ENCODE peak calls at places on chromosomes 12 and 14, in four cellular contexts. Z, J, T and R are unnamed samples.

GRCh38 chr12:106022568-106023012 is 116.2 kb downstream of the NUAK1 start:
- DNase-seq in Z (peak; percentile 25), J (no peak), T (no peak), R (no peak)

GRCh38 chr14:96961895-96962294 is 164.7 kb downstream of the VRK1 start:
- DNase-seq in T (no peak), J (no peak), Z (no peak), R (no peak)

GRCh38 chr12:30437044-30437443 is 258.6 kb downstream of the IPO8 start:
- DNase-seq in T (no peak), Z (no peak), J (no peak), R (no peak)

GRCh38 chr12:30047499-30048262 is 263.9 kb upstream of the TMTC1 start:
- DNase-seq in J (no peak), Z (no peak), T (no peak), R (no peak)

GRCh38 chr12:7241404-7242005 is 52.0 kb downstream of the PEX5 start:
- DNase-seq in T (peak; percentile 78), Z (no peak), J (no peak), R (no peak)

GRCh38 chr12:92538970-92539749 is 163.6 kb upstream of the PLEKHG7 start:
- DNase-seq in T (peak; percentile 55), J (no peak), Z (no peak), R (peak; percentile 93)

GRCh38 chr12:48854488-48854887 is 2.5 kb upstream of the DDX23 start:
- DNase-seq in T (no peak), Z (no peak), J (no peak), R (no peak)

GRCh38 chr12:114835031-114835430 is 151.1 kb upstream of the TBX3 start:
- DNase-seq in J (no peak), Z (no peak), T (no peak), R (no peak)

GRCh38 chr12:53482626-53483165 is 16.6 kb downstream of the MAP3K12 start:
- DNase-seq in J (no peak), T (no peak), Z (no peak), R (no peak)

GRCh38 chr14:61099221-61099835 is 118.3 kb downstream of the SLC38A6 start:
- DNase-seq in T (no peak), Z (no peak), J (no peak), R (no peak)

GRCh38 chr14:101835166-101835557 is 73.7 kb downstream of the PPP2R5C start:
- DNase-seq in T (no peak), Z (no peak), J (no peak), R (no peak)

GRCh38 chr14:75824328-75824727 is 157.5 kb downstream of the TGFB3 start:
- DNase-seq in T (no peak), J (no peak), Z (no peak), R (no peak)

GRCh38 chr12:19002192-19002591 is 127.3 kb upstream of the PLEKHA5 start:
- DNase-seq in T (no peak), J (no peak), Z (no peak), R (no peak)

GRCh38 chr12:124022161-124022560 is 49.1 kb downstream of the ZNF664 start:
- DNase-seq in Z (no peak), J (no peak), T (no peak), R (no peak)

GRCh38 chr12:124018526-124018925 is 45.5 kb downstream of the ZNF664 start:
- DNase-seq in T (no peak), Z (no peak), J (no peak), R (no peak)

GRCh38 chr12:124021025-124021406 is 48.0 kb downstream of the ZNF664 start:
- DNase-seq in J (no peak), Z (no peak), T (no peak), R (no peak)

GRCh38 chr12:124019115-124019514 is 46.1 kb downstream of the ZNF664 start:
- DNase-seq in T (no peak), Z (no peak), J (no peak), R (no peak)

GRCh38 chr12:124020398-124021024 is 47.5 kb downstream of the ZNF664 start:
- DNase-seq in J (no peak), Z (no peak), T (no peak), R (no peak)
- TF ChIP-seq TARDBP in J (no peak), Z (no peak), T (no peak), R (no peak)

GRCh38 chr14:68386950-68387779 is 405.7 kb downstream of the ZFP36L1 start:
- DNase-seq in Z (no peak), T (no peak), J (no peak), R (no peak)
- TF ChIP-seq TARDBP in Z (no peak), T (no peak), J (no peak), R (no peak)

GRCh38 chr12:52390739-52391617 is 5.5 kb upstream of the KRT84 start:
- DNase-seq in J (peak; percentile 46), T (peak; percentile 31), Z (peak; percentile 10), R (no peak)
- TF ChIP-seq TARDBP in J (no peak), T (no peak), Z (no peak), R (no peak)

DNA sequence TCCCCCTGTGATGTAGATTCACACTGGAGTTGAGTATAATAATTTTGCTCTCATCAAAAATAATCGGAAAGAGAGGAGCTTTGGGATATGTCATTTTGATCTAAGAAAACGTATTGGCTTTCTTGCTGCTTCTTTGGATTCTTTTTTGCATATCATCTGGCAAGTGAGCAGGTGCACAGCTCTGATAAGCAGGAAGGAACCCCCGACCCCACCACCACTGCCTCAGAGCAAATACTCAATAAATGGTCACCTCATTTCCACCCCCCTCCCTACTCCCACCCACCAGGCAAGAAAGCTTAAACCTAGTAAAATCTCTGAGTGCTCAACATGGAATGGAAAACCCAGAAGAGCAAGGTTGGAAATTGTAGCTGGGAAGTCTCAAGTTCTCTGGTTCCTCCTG is 49.4 kb downstream of the IFNG-AS1 start:
- DNase-seq in T (peak; percentile 68), Z (no peak), J (no peak), R (no peak)
- TF ChIP-seq TARDBP in T (no peak), Z (no peak), J (no peak), R (no peak)

GRCh38 chr12:43882578-43883178 is 46.8 kb downstream of the TMEM117 start:
- DNase-seq in J (peak; percentile 46), T (peak; percentile 54), Z (peak; percentile 46), R (peak; percentile 17)
- TF ChIP-seq TARDBP in J (no peak), T (no peak), Z (no peak), R (no peak)

GRCh38 chr12:116463366-116463765 is 95.8 kb upstream of the MAP1LC3B2 start:
- DNase-seq in T (no peak), J (no peak), Z (no peak), R (no peak)

GRCh38 chr12:116465407-116465806 is 93.8 kb upstream of the MAP1LC3B2 start:
- DNase-seq in Z (no peak), J (no peak), T (no peak), R (no peak)

GRCh38 chr12:116465892-116466291 is 93.3 kb upstream of the MAP1LC3B2 start:
- DNase-seq in Z (no peak), J (no peak), T (peak; percentile 17), R (no peak)

GRCh38 chr12:116469344-116469743 is 89.8 kb upstream of the MAP1LC3B2 start:
- DNase-seq in T (no peak), Z (no peak), J (no peak), R (no peak)

DNA sequence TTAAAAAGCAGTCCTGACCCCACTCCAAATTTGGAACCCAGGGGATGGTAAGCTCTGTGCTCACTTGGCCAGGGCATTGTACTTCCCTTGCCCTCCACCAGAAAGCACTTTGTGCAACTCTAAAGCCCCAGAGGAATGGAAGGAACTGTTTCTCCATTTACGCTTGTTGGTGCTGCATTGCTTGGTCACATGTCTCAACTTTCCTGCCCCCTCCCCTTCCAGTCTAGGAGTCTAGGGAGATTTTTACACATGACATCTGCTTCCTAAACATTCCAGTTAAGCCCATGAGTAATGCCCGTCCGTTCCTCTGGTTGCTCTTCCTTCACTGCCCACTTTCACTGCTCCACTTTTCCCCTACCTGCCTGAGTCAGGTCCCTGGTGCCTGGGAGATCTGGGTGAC is 92.6 kb upstream of the MAP1LC3B2 start:
- DNase-seq in J (no peak), Z (no peak), T (no peak), R (no peak)
- TF ChIP-seq TARDBP in J (no peak), Z (no peak), T (no peak), R (no peak)

DNA sequence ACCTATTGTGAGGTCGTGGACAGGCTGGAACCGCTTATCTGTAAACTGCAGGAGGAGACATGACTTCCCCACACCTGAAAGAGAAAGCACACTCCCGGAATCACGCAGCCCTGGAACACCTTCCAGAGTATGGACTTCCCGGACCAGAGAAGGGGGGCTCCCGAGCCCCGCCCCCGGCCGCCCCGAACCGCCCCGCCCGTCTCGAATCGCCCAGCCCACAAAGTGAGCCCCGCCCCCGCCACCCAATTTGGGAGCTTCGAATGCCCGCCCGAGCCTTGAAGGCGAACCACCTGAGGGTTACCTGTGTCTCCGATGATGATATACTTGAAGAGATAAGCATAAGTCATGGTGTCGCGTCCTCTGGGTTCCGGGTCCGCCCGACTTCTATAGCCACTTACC is 234 bp downstream of the RAB2B start:
- DNase-seq in J (peak; percentile 68), Z (peak; percentile 88), T (peak; percentile 81), R (no peak)
- TF ChIP-seq TARDBP in J (no peak), Z (peak; percentile 12), T (no peak), R (no peak)